ENCODE peak calls at places on chromosomes 7 and 10, in four cellular contexts. One of them, this sample, is unnamed.
A peak's percentile ranks its signal among the peaks of the same experiment; 100 is the strongest.

GRCh38 chr10:71693377-71693776 is 26.2 kb downstream of the C10orf105 start:
- DNase-seq in A549: no peak
- DNase-seq in H1: no peak
- DNase-seq in K562: no peak
- DNase-seq in this sample: no peak

GRCh38 chr10:52191049-52191448 is 123.0 kb upstream of the DKK1 start:
- DNase-seq in A549: no peak
- DNase-seq in H1: no peak
- DNase-seq in K562: no peak
- DNase-seq in this sample: no peak

GRCh38 chr10:11875499-11876281 is 52.5 kb downstream of the PROSER2 start:
- DNase-seq in A549: peak; percentile 98
- DNase-seq in H1: no peak
- DNase-seq in K562: peak; percentile 75
- DNase-seq in this sample: peak; percentile 96

GRCh38 chr7:158494162-158494586 is 93.4 kb downstream of the PTPRN2 start:
- DNase-seq in A549: no peak
- DNase-seq in H1: no peak
- DNase-seq in K562: no peak
- DNase-seq in this sample: no peak

GRCh38 chr10:35119378-35119777 is 7.3 kb upstream of the CREM start:
- DNase-seq in A549: no peak
- DNase-seq in H1: no peak
- DNase-seq in K562: no peak
- DNase-seq in this sample: no peak

GRCh38 chr10:86711237-86711956 is 43.1 kb downstream of the LDB3 start:
- DNase-seq in A549: peak; percentile 88
- DNase-seq in H1: peak; percentile 92
- DNase-seq in K562: peak; percentile 88
- DNase-seq in this sample: peak; percentile 62

GRCh38 chr10:76675951-76676587 is 961.5 kb downstream of the KCNMA1 start:
- DNase-seq in A549: no peak
- DNase-seq in H1: no peak
- DNase-seq in K562: no peak
- DNase-seq in this sample: no peak

GRCh38 chr10:43942096-43942885 is 293.6 kb upstream of the ZNF32 start:
- DNase-seq in A549: no peak
- DNase-seq in H1: peak; percentile 33
- DNase-seq in K562: no peak
- DNase-seq in this sample: no peak

GRCh38 chr10:36336315-36336714 is 694.2 kb upstream of the FZD8 start:
- DNase-seq in A549: no peak
- DNase-seq in H1: no peak
- DNase-seq in K562: no peak
- DNase-seq in this sample: no peak

GRCh38 chr7:78691584-78691983 is 761.9 kb downstream of the MAGI2 start:
- DNase-seq in A549: no peak
- DNase-seq in H1: no peak
- DNase-seq in K562: no peak
- DNase-seq in this sample: no peak

GRCh38 chr10:16965740-16966447 is 148.7 kb upstream of the RSU1 start:
- DNase-seq in A549: peak; percentile 60
- DNase-seq in H1: no peak
- DNase-seq in K562: no peak
- DNase-seq in this sample: peak; percentile 55

GRCh38 chr10:94066411-94066810 is 72.7 kb downstream of the PLCE1 start:
- DNase-seq in A549: no peak
- DNase-seq in H1: no peak
- DNase-seq in K562: peak; percentile 12
- DNase-seq in this sample: peak; percentile 18

GRCh38 chr7:154928136-154929005 is 74.6 kb downstream of the PAXIP1 start:
- DNase-seq in A549: peak; percentile 74
- DNase-seq in H1: no peak
- DNase-seq in K562: peak; percentile 87
- DNase-seq in this sample: peak; percentile 95

GRCh38 chr7:137474627-137475026 is 131.1 kb upstream of the PTN start:
- DNase-seq in A549: no peak
- DNase-seq in H1: no peak
- DNase-seq in K562: no peak
- DNase-seq in this sample: no peak

GRCh38 chr7:157513682-157514081 is 176.9 kb downstream of the DNAJB6 start:
- DNase-seq in A549: no peak
- DNase-seq in H1: no peak
- DNase-seq in K562: no peak
- DNase-seq in this sample: no peak

GRCh38 chr7:1940402-1940786 is 270.3 kb downstream of the ELFN1 start:
- DNase-seq in A549: no peak
- DNase-seq in H1: no peak
- DNase-seq in K562: peak; percentile 58
- DNase-seq in this sample: no peak

GRCh38 chr10:33547976-33548375 is 213.5 kb upstream of the NRP1 start:
- DNase-seq in A549: no peak
- DNase-seq in H1: no peak
- DNase-seq in K562: no peak
- DNase-seq in this sample: no peak

GRCh38 chr7:25830228-25830627 is 321.8 kb upstream of the NFE2L3 start:
- DNase-seq in A549: no peak
- DNase-seq in H1: no peak
- DNase-seq in K562: no peak
- DNase-seq in this sample: no peak

GRCh38 chr7:100107125-100107737 is 5.8 kb downstream of the AP4M1 start:
- DNase-seq in A549: no peak
- DNase-seq in H1: no peak
- DNase-seq in K562: no peak
- DNase-seq in this sample: no peak

GRCh38 chr7:99102809-99103690 is 40.9 kb downstream of the SMURF1 start:
- DNase-seq in A549: peak; percentile 60
- DNase-seq in H1: no peak
- DNase-seq in K562: no peak
- DNase-seq in this sample: no peak

GRCh38 chr7:102834999-102835398 is 77.8 kb upstream of the LRRC17 start:
- DNase-seq in A549: peak; percentile 36
- DNase-seq in H1: no peak
- DNase-seq in K562: no peak
- DNase-seq in this sample: peak; percentile 15

GRCh38 chr7:95632609-95633008 is 36.3 kb upstream of the PDK4 start:
- DNase-seq in A549: no peak
- DNase-seq in H1: no peak
- DNase-seq in K562: no peak
- DNase-seq in this sample: no peak

GRCh38 chr10:44949915-44950314 is 9.7 kb upstream of the RASSF4 start:
- DNase-seq in A549: no peak
- DNase-seq in H1: peak; percentile 39
- DNase-seq in K562: no peak
- DNase-seq in this sample: no peak
- TF ChIP-seq PHF8 in A549: no peak
- TF ChIP-seq PHF8 in H1: no peak
- TF ChIP-seq PHF8 in K562: no peak
- TF ChIP-seq PHF8 in this sample: peak; percentile 24

GRCh38 chr7:114539575-114539974 is 125.0 kb downstream of the FOXP2 start:
- DNase-seq in A549: no peak
- DNase-seq in H1: no peak
- DNase-seq in K562: no peak
- DNase-seq in this sample: peak; percentile 12
- TF ChIP-seq PHF8 in A549: no peak
- TF ChIP-seq PHF8 in H1: no peak
- TF ChIP-seq PHF8 in K562: no peak
- TF ChIP-seq PHF8 in this sample: no peak

GRCh38 chr7:30465342-30466170 is 13.0 kb downstream of the NOD1 start:
- DNase-seq in A549: no peak
- DNase-seq in H1: no peak
- DNase-seq in K562: no peak
- DNase-seq in this sample: no peak

GRCh38 chr7:30463400-30464145 is 15.0 kb downstream of the NOD1 start:
- DNase-seq in A549: no peak
- DNase-seq in H1: no peak
- DNase-seq in K562: no peak
- DNase-seq in this sample: no peak

GRCh38 chr7:30467275-30467674 is 11.3 kb downstream of the NOD1 start:
- DNase-seq in A549: no peak
- DNase-seq in H1: no peak
- DNase-seq in K562: no peak
- DNase-seq in this sample: no peak

GRCh38 chr7:30466266-30466665 is 12.3 kb downstream of the NOD1 start:
- DNase-seq in A549: no peak
- DNase-seq in H1: no peak
- DNase-seq in K562: no peak
- DNase-seq in this sample: no peak

DNA sequence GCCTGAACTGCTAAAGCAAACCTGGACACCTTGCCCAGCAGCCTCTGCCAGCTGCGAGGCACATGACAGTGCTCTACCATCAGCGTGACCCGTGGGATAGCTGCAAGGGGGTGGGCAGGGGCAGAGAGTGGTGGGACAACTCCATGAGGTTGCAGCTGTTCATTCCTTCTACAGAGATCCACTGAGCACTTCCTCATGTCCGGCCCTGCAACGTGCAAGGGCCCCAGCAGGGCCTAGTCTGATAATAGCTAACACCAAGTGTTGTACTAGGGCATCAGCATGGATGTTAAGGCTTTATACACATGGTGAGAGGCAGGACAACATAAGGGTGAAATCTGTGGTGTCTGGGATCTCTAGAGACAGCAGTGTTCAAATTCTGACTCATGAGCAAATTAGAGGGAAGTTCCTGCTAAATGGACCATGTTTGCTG is 14.3 kb downstream of the NOD1 start:
- DNase-seq in A549: no peak
- DNase-seq in H1: no peak
- DNase-seq in K562: no peak
- DNase-seq in this sample: no peak
- TF ChIP-seq PHF8 in A549: no peak
- TF ChIP-seq PHF8 in H1: no peak
- TF ChIP-seq PHF8 in K562: no peak
- TF ChIP-seq PHF8 in this sample: no peak

GRCh38 chr10:80660266-80660665 is 122.6 kb downstream of the SH2D4B start:
- DNase-seq in A549: no peak
- DNase-seq in H1: no peak
- DNase-seq in K562: no peak
- DNase-seq in this sample: no peak

GRCh38 chr10:80662429-80663211 is 124.9 kb downstream of the SH2D4B start:
- DNase-seq in A549: peak; percentile 87
- DNase-seq in H1: peak; percentile 98
- DNase-seq in K562: peak; percentile 92
- DNase-seq in this sample: peak; percentile 43

GRCh38 chr10:80661526-80661925 is 123.8 kb downstream of the SH2D4B start:
- DNase-seq in A549: no peak
- DNase-seq in H1: no peak
- DNase-seq in K562: no peak
- DNase-seq in this sample: no peak

GRCh38 chr10:80660736-80661135 is 123.0 kb downstream of the SH2D4B start:
- DNase-seq in A549: no peak
- DNase-seq in H1: no peak
- DNase-seq in K562: no peak
- DNase-seq in this sample: no peak

GRCh38 chr10:80664071-80664680 is 126.5 kb downstream of the SH2D4B start:
- DNase-seq in A549: peak; percentile 68
- DNase-seq in H1: peak; percentile 98
- DNase-seq in K562: peak; percentile 66
- DNase-seq in this sample: peak; percentile 56
- TF ChIP-seq PHF8 in A549: no peak
- TF ChIP-seq PHF8 in H1: no peak
- TF ChIP-seq PHF8 in K562: no peak
- TF ChIP-seq PHF8 in this sample: no peak

DNA sequence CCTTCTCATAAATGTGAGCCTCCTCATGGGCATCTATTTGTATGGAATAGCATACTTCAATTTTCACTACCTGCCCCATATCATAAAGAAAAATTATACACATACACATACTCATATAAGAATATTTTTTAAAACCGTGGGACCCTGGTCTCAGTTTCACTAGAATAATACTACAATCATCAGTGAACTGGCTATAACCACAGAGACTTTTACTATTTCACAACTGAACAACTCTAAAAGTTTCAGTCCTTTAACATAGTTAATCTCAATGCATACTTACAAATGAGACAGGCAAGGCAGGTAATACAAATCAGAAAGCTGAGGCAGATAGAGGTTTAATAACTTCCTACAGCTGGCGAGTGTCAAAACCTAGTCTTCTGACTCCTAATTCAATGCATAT is 83.1 kb downstream of the LRRN3 start:
- DNase-seq in A549: no peak
- DNase-seq in H1: no peak
- DNase-seq in K562: no peak
- DNase-seq in this sample: no peak
- TF ChIP-seq PHF8 in A549: no peak
- TF ChIP-seq PHF8 in H1: no peak
- TF ChIP-seq PHF8 in K562: no peak
- TF ChIP-seq PHF8 in this sample: no peak